ENCODE peak calls at places on chromosomes 2 and 18, in six cellular contexts. A is endothelial cell of umbilical vein; F is activated naive CD4-positive, alpha-beta T cell treated with Interleukin-2 at 50 U/mL for 16 hours; M is astrocyte of the cerebellum; T is activated CD8-positive, alpha-beta memory T cell treated with anti-CD3 and anti-CD28 coated beads, Interleukin-2, amount 10 ng/mL, durations not matched to agents 7 days and 5 days; Y is cardiac fibroblast. J is an unnamed sample.

GRCh38 chr2:226792155-226792871 is 7.3 kb downstream of the IRS1 start:
- DNase-seq in A (no peak), F (no peak), M (no peak), T (no peak), Y (no peak), J (no peak)

GRCh38 chr18:9719421-9719981 is 11.4 kb downstream of the RAB31 start:
- DNase-seq in A (peak), F (no peak), M (peak), T (no peak), Y (peak), J (no peak)

GRCh38 chr2:166831930-166832329 is 56.4 kb upstream of the XIRP2 start:
- DNase-seq in A (no peak), F (no peak), M (no peak), T (no peak), Y (no peak), J (no peak)

GRCh38 chr18:54958711-54959625 is at the start of gene CCDC68:
- DNase-seq in A (peak), F (no peak), M (no peak), T (no peak), Y (peak), J (no peak)

GRCh38 chr2:1366546-1367134 is 46.6 kb upstream of the TPO start:
- DNase-seq in A (no peak), F (no peak), M (no peak), T (no peak), Y (no peak), J (no peak)

GRCh38 chr2:138554123-138554522 is 52.6 kb downstream of the SPOPL start:
- DNase-seq in A (no peak), F (no peak), M (no peak), T (no peak), Y (no peak), J (no peak)

GRCh38 chr2:8169443-8169842 is 512.4 kb upstream of the ID2 start:
- DNase-seq in A (peak), F (no peak), M (peak), T (no peak), Y (peak), J (peak)

GRCh38 chr18:29383311-29384273 is 1206.7 kb upstream of the CDH2 start:
- DNase-seq in A (no peak), F (no peak), M (peak), T (no peak), Y (peak), J (peak)

GRCh38 chr18:76275913-76276312 is 219.1 kb downstream of the ZNF516 start:
- DNase-seq in A (no peak), F (no peak), M (no peak), T (no peak), Y (no peak), J (no peak)

GRCh38 chr18:74624491-74624890 is 26.8 kb downstream of the ZNF407 start:
- DNase-seq in A (no peak), F (no peak), M (no peak), T (no peak), Y (no peak), J (no peak)

GRCh38 chr2:130371723-130372054 is 15.8 kb downstream of the PTPN18 start:
- DNase-seq in A (no peak), F (no peak), M (no peak), T (no peak), Y (no peak), J (no peak)

GRCh38 chr18:36770315-36770946 is 58.4 kb downstream of the TPGS2 start:
- DNase-seq in A (no peak), F (no peak), M (no peak), T (no peak), Y (no peak), J (no peak)

GRCh38 chr18:68660355-68661183 is 54.3 kb downstream of the TMX3 start:
- DNase-seq in A (peak), F (no peak), M (peak), T (no peak), Y (peak), J (no peak)

GRCh38 chr2:163748420-163748819 is 12.6 kb upstream of the FIGN start:
- DNase-seq in A (no peak), F (no peak), M (no peak), T (no peak), Y (no peak), J (no peak)

GRCh38 chr2:11680181-11680900 is 10.3 kb upstream of the NTSR2 start:
- DNase-seq in A (no peak), F (no peak), M (no peak), T (no peak), Y (no peak), J (no peak)

GRCh38 chr2:179422037-179422643 is 157.5 kb upstream of the SESTD1 start:
- DNase-seq in A (peak), F (peak), M (peak), T (peak), Y (peak), J (peak)

GRCh38 chr18:56770873-56771272 is 119.7 kb downstream of the WDR7 start:
- DNase-seq in A (no peak), F (no peak), M (no peak), T (no peak), Y (peak), J (no peak)